ENCODE peak calls at places on chromosomes 4 and X, in four cellular contexts. S is psoas muscle, U is bronchial epithelial cell, O is aorta. W is an unnamed sample.

GRCh38 chr4:73523126-73523525 is 41.6 kb downstream of the AFM start:
- DNase-seq in S (no peak), U (peak; percentile 33), O (no peak), W (peak; percentile 75)

GRCh38 chrX:154325541-154325940 is 29.9 kb downstream of the TKTL1 start:
- DNase-seq in S (no peak), U (no peak), O (no peak), W (no peak)

GRCh38 chr4:183602444-183603102 is 56.4 kb downstream of the RWDD4 start:
- DNase-seq in S (no peak), U (peak; percentile 38), O (no peak), W (no peak)

GRCh38 chrX:147315493-147315892 is 500.9 kb upstream of the CXorf51A start:
- DNase-seq in S (no peak), U (no peak), O (no peak), W (no peak)

GRCh38 chr4:8278421-8279287 is 9.1 kb downstream of the HTRA3 start:
- DNase-seq in S (peak; percentile 52), U (peak; percentile 49), O (peak; percentile 79), W (peak; percentile 65)

GRCh38 chrX:23386726-23387125 is 52.1 kb downstream of the PTCHD1 start:
- DNase-seq in S (no peak), U (peak; percentile 20), O (no peak), W (no peak)

GRCh38 chr4:85866508-85866907 is 391.6 kb downstream of the ARHGAP24 start:
- DNase-seq in S (no peak), U (no peak), O (no peak), W (no peak)

GRCh38 chr4:3075652-3075981 is 1.1 kb downstream of the HTT start:
- DNase-seq in S (no peak), U (no peak), O (no peak), W (no peak)

GRCh38 chrX:31178769-31179125 is 106.9 kb upstream of the FTHL17 start:
- DNase-seq in S (no peak), U (no peak), O (no peak), W (no peak)

GRCh38 chr4:117420966-117421365 is 335.6 kb upstream of the TRAM1L1 start:
- DNase-seq in S (no peak), U (no peak), O (no peak), W (no peak)

GRCh38 chrX:117839544-117839943 is 277.1 kb downstream of the KLHL13 start:
- DNase-seq in S (no peak), U (no peak), O (no peak), W (peak; percentile 2)

GRCh38 chrX:86806786-86807185 is 658.5 kb downstream of the DACH2 start:
- DNase-seq in S (no peak), U (peak; percentile 4), O (no peak), W (peak; percentile 24)

GRCh38 chrX:109952985-109953905 is 49.7 kb upstream of the TMEM164 start:
- DNase-seq in S (no peak), U (no peak), O (no peak), W (no peak)

GRCh38 chr4:123299212-123299651 is 97.4 kb upstream of the SPRY1 start:
- DNase-seq in S (no peak), U (peak; percentile 83), O (no peak), W (peak; percentile 69)

GRCh38 chr4:86223472-86223871 is 136.4 kb downstream of the MAPK10 start:
- DNase-seq in S (no peak), U (peak; percentile 33), O (no peak), W (peak; percentile 60)